ENCODE peak calls at places on chromosome 12, in seven cellular contexts. B is H9, R is neuronal stem cell, Y is IMR-90, E is H1, D is mesenchymal stem cell, S is trophoblast cell. C is an unnamed sample. For H3K4me1, the result is how much of the 10 kb centered on the place peaks cover.

GRCh38 chr12:56257491-56258067 is 605 bp downstream of the ANKRD52 start:
- DNase-seq in B (peak), R (peak), Y (peak), E (peak), D (peak), S (no peak), C (peak)

GRCh38 chr12:53781218-53781801 is 29.5 kb upstream of the CISTR start:
- DNase-seq in B (no peak), R (no peak), Y (peak), E (no peak), D (no peak), S (no peak), C (no peak)

GRCh38 chr12:95703986-95704385 is 86.6 kb downstream of the NTN4 start:
- DNase-seq in B (no peak), R (no peak), Y (no peak), E (no peak), D (no peak), S (no peak), C (no peak)

GRCh38 chr12:61137677-61138380 is 1122.4 kb upstream of the USP15 start:
- DNase-seq in B (no peak), R (no peak), Y (no peak), E (no peak), D (no peak), S (no peak), C (no peak)

GRCh38 chr12:54166543-54167499 is 22.0 kb downstream of the SMUG1 start:
- DNase-seq in B (no peak), R (no peak), Y (no peak), E (no peak), D (no peak), S (no peak), C (no peak)

GRCh38 chr12:12881495-12881894 is 9.9 kb upstream of the GPRC5A start:
- DNase-seq in B (no peak), R (no peak), Y (peak), E (no peak), D (no peak), S (no peak), C (no peak)

GRCh38 chr12:2284857-2285256 is 232.1 kb downstream of the CACNA1C start:
- DNase-seq in B (peak), R (peak), Y (peak), E (peak), D (peak), S (peak), C (peak)

GRCh38 chr12:54029529-54030441 is 1.5 kb downstream of the HOXC6 start:
- DNase-seq in B (no peak), R (no peak), Y (no peak), E (peak), D (peak), S (no peak), C (peak)

GRCh38 chr12:59650594-59651229 is 54.9 kb downstream of the SLC16A7 start:
- DNase-seq in B (no peak), R (no peak), Y (peak), E (no peak), D (no peak), S (no peak), C (no peak)

GRCh38 chr12:2363836-2364565 is 311.2 kb downstream of the CACNA1C start:
- DNase-seq in B (no peak), R (no peak), Y (no peak), E (no peak), D (no peak), S (no peak), C (no peak)

GRCh38 chr12:153080-153746 is 60.7 kb downstream of the SLC6A12 start:
- DNase-seq in B (peak), R (peak), Y (peak), E (peak), D (peak), S (peak), C (peak)

GRCh38 chr12:100403446-100403845 is 46.6 kb downstream of the SLC17A8 start:
- DNase-seq in B (no peak), R (no peak), Y (no peak), E (peak), D (no peak), S (no peak), C (no peak)

GRCh38 chr12:89064780-89065179 is 287.5 kb downstream of the DUSP6 start:
- DNase-seq in B (no peak), R (no peak), Y (peak), E (no peak), D (peak), S (no peak), C (no peak)

GRCh38 chr12:68290126-68290525 is 36.7 kb upstream of the IL22 start:
- DNase-seq in B (no peak), R (no peak), Y (no peak), E (no peak), D (no peak), S (no peak), C (peak)
- H2BK120ac ChIP-seq in B (no peak), R (no peak), Y (no peak), E (no peak), D (no peak), S (no peak), C (no peak)

GRCh38 chr12:28885275-28885674 is 263.8 kb upstream of the FAR2 start:
- DNase-seq in B (no peak), R (no peak), Y (no peak), E (no peak), D (no peak), S (no peak), C (no peak)
- H3K4me1 ChIP-seq in B (under half), R (under half), Y (under half), E (under half), D (under half), S (under half), C (under half)

GRCh38 chr12:130079254-130079653 is 83.0 kb upstream of the FZD10 start:
- DNase-seq in B (no peak), R (no peak), Y (no peak), E (no peak), D (peak), S (no peak), C (no peak)

GRCh38 chr12:130080205-130080604 is 82.1 kb upstream of the FZD10 start:
- DNase-seq in B (no peak), R (no peak), Y (no peak), E (no peak), D (no peak), S (no peak), C (no peak)

GRCh38 chr12:130076752-130077151 is 85.5 kb upstream of the FZD10 start:
- DNase-seq in B (no peak), R (no peak), Y (no peak), E (no peak), D (no peak), S (no peak), C (peak)

GRCh38 chr12:130081420-130081819 is 80.8 kb upstream of the FZD10 start:
- DNase-seq in B (no peak), R (peak), Y (no peak), E (no peak), D (no peak), S (no peak), C (no peak)

DNA sequence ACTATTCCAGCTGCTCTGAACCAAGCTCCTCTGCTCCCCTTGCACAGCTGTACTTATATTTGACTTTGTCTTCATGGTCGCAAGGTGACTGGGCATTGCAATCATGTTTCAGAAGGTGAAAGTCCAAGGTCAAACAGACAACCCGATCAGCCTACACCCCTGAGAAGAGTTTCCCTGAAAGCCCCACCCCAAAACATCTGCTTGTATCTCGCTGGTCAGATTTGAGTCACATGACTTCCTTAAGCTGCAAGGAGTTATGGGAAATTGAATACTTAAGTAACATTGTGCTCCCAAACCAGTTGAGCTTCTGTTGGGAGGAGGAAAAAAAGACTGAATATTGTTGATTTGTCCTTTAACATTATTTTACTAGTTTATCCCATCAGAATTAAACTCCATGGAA is 83.4 kb upstream of the FZD10 start:
- DNase-seq in B (no peak), R (no peak), Y (no peak), E (no peak), D (no peak), S (no peak), C (no peak)
- H2BK120ac ChIP-seq in B (no peak), R (no peak), Y (no peak), E (no peak), D (no peak), S (no peak), C (no peak)

GRCh38 chr12:116160196-116160595 is 117.3 kb downstream of the MED13L start:
- DNase-seq in B (no peak), R (no peak), Y (peak), E (no peak), D (peak), S (peak), C (no peak)
- H3K4me1 ChIP-seq in B (under half), R (under half), Y (under half), E (under half), D (under half), S (under half), C (under half)

GRCh38 chr12:40203060-40203430 is 21.8 kb upstream of the LRRK2 start:
- DNase-seq in B (no peak), R (no peak), Y (no peak), E (no peak), D (no peak), S (no peak), C (peak)
- H2BK120ac ChIP-seq in B (no peak), R (no peak), Y (no peak), E (no peak), D (no peak), S (no peak), C (no peak)

GRCh38 chr12:47188576-47189441 is 109.0 kb upstream of the AMIGO2 start:
- DNase-seq in B (no peak), R (no peak), Y (peak), E (no peak), D (peak), S (no peak), C (no peak)

GRCh38 chr12:47190905-47191304 is 111.1 kb upstream of the AMIGO2 start:
- DNase-seq in B (no peak), R (no peak), Y (no peak), E (no peak), D (no peak), S (no peak), C (no peak)

GRCh38 chr12:47192046-47192445 is 112.3 kb upstream of the AMIGO2 start:
- DNase-seq in B (no peak), R (no peak), Y (no peak), E (no peak), D (no peak), S (no peak), C (no peak)

GRCh38 chr12:47190271-47190750 is 110.6 kb upstream of the AMIGO2 start:
- DNase-seq in B (no peak), R (no peak), Y (peak), E (no peak), D (no peak), S (no peak), C (peak)

DNA sequence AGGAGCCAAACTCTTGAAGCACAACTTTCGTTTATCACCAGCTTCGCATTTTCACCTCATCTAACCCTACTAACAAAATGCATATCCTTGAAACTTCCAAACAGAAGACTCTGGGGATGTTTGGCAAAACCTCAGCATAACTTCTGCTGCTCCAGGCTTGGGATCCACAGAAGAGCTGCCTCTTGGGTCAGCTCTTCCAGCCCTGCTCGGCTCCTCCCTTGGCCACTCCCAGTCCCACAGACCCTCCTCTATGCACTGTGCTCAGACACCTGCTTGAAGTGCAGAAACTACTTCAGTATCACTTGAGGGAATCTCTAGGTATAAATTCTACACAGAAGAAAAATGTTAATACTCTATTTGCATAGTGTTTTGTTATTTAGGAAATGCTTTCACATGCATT is 110.0 kb upstream of the AMIGO2 start:
- DNase-seq in B (peak), R (no peak), Y (no peak), E (no peak), D (no peak), S (no peak), C (no peak)
- H3K4me1 ChIP-seq in B (under half), R (under half), Y (under half), E (under half), D (under half), S (under half), C (under half)

GRCh38 chr12:65764325-65764724 is 60.0 kb upstream of the HMGA2 start:
- DNase-seq in B (no peak), R (no peak), Y (no peak), E (no peak), D (no peak), S (no peak), C (no peak)
- H2BK120ac ChIP-seq in B (no peak), R (no peak), Y (no peak), E (no peak), D (no peak), S (no peak), C (no peak)

GRCh38 chr12:123805119-123805518 is 43.0 kb downstream of the DNAH10 start:
- DNase-seq in B (no peak), R (no peak), Y (no peak), E (no peak), D (no peak), S (no peak), C (no peak)

GRCh38 chr12:123807670-123808069 is 45.6 kb downstream of the DNAH10 start:
- DNase-seq in B (no peak), R (no peak), Y (no peak), E (no peak), D (no peak), S (no peak), C (peak)

GRCh38 chr12:123807002-123807401 is 44.9 kb downstream of the DNAH10 start:
- DNase-seq in B (no peak), R (no peak), Y (no peak), E (no peak), D (no peak), S (no peak), C (no peak)

GRCh38 chr12:123813349-123813748 is 51.2 kb downstream of the DNAH10 start:
- DNase-seq in B (no peak), R (no peak), Y (peak), E (no peak), D (no peak), S (no peak), C (no peak)

GRCh38 chr12:123808167-123808566 is 46.1 kb downstream of the DNAH10 start:
- DNase-seq in B (peak), R (no peak), Y (peak), E (no peak), D (no peak), S (no peak), C (peak)
- H3K4me1 ChIP-seq in B (under half), R (under half), Y (under half), E (under half), D (under half), S (under half), C (under half)

GRCh38 chr12:21766403-21766802 is 8.1 kb downstream of the KCNJ8 start:
- DNase-seq in B (no peak), R (no peak), Y (no peak), E (no peak), D (no peak), S (no peak), C (no peak)

GRCh38 chr12:21773263-21773741 is 1.2 kb downstream of the KCNJ8 start:
- DNase-seq in B (peak), R (no peak), Y (peak), E (peak), D (no peak), S (no peak), C (peak)

GRCh38 chr12:21771311-21771710 is 3.2 kb downstream of the KCNJ8 start:
- DNase-seq in B (no peak), R (no peak), Y (peak), E (no peak), D (no peak), S (no peak), C (no peak)

GRCh38 chr12:21764950-21765349 is 9.6 kb downstream of the KCNJ8 start:
- DNase-seq in B (no peak), R (no peak), Y (no peak), E (no peak), D (no peak), S (no peak), C (no peak)

DNA sequence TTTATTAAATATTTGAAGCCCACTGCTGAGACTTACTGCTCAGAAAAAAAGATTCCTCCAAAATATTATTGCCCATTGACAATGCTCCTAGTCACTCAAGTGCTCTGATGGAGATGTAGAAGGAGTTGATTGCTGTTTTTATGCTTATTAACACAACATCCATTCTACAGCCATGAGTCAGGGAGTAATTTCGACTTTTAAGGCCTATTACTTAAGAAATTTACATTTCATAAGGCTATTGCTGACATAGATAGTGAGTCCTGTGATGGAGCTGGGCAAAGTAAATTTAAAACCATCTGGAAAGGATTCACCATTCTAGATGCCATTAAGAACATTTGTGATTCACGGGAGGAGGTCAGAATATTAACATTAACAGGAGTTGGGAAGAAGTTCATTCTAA is 5.2 kb downstream of the KCNJ8 start:
- DNase-seq in B (no peak), R (no peak), Y (peak), E (no peak), D (no peak), S (no peak), C (no peak)
- H2BK120ac ChIP-seq in B (no peak), R (no peak), Y (no peak), E (no peak), D (no peak), S (no peak), C (no peak)

GRCh38 chr12:6384499-6385436 is 806 bp downstream of the LTBR start:
- DNase-seq in B (peak), R (no peak), Y (no peak), E (no peak), D (no peak), S (no peak), C (no peak)
- H3K4me1 ChIP-seq in B (under half), R (under half), Y (under half), E (under half), D (under half), S (under half), C (under half)